ENCODE peak calls at places on chromosome 21, in four cellular contexts. One of them, this sample, is unnamed.

GRCh38 chr21:44736291-44737004 is 25.1 kb upstream of the TSPEAR start:
- DNase-seq in HCEC 1CT: no peak
- DNase-seq in iris pigment epithelial cell: no peak
- DNase-seq in sciatic nerve: peak
- DNase-seq in this sample: no peak

GRCh38 chr21:46128106-46128982 is 27.0 kb downstream of the FTCD start:
- DNase-seq in HCEC 1CT: no peak
- DNase-seq in iris pigment epithelial cell: no peak
- DNase-seq in sciatic nerve: peak
- DNase-seq in this sample: no peak

GRCh38 chr21:33441489-33442477 is 38.0 kb downstream of the TMEM50B start:
- DNase-seq in HCEC 1CT: peak
- DNase-seq in iris pigment epithelial cell: peak
- DNase-seq in sciatic nerve: no peak
- DNase-seq in this sample: no peak

GRCh38 chr21:35254006-35254751 is 205.1 kb upstream of the RUNX1 start:
- DNase-seq in HCEC 1CT: peak
- DNase-seq in iris pigment epithelial cell: peak
- DNase-seq in sciatic nerve: no peak
- DNase-seq in this sample: no peak

GRCh38 chr21:26769613-26770188 is 75.5 kb downstream of the ADAMTS1 start:
- DNase-seq in HCEC 1CT: peak
- DNase-seq in iris pigment epithelial cell: peak
- DNase-seq in sciatic nerve: no peak
- DNase-seq in this sample: no peak

GRCh38 chr21:43303240-43304178 is 123.4 kb downstream of the SIK1 start:
- DNase-seq in HCEC 1CT: no peak
- DNase-seq in iris pigment epithelial cell: no peak
- DNase-seq in sciatic nerve: peak
- DNase-seq in this sample: no peak

GRCh38 chr21:41726970-41727783 is 39.7 kb downstream of the RIPK4 start:
- DNase-seq in HCEC 1CT: no peak
- DNase-seq in iris pigment epithelial cell: peak
- DNase-seq in sciatic nerve: peak
- DNase-seq in this sample: no peak

GRCh38 chr21:40990366-40990765 is 143.4 kb upstream of the DSCAM start:
- DNase-seq in HCEC 1CT: no peak
- DNase-seq in iris pigment epithelial cell: no peak
- DNase-seq in sciatic nerve: no peak
- DNase-seq in this sample: no peak

GRCh38 chr21:41488080-41488479 is 19.9 kb downstream of the TMPRSS2 start:
- DNase-seq in HCEC 1CT: no peak
- DNase-seq in iris pigment epithelial cell: no peak
- DNase-seq in sciatic nerve: no peak
- DNase-seq in this sample: no peak

GRCh38 chr21:28554660-28555475 is 437.8 kb downstream of the LTN1 start:
- DNase-seq in HCEC 1CT: no peak
- DNase-seq in iris pigment epithelial cell: peak
- DNase-seq in sciatic nerve: no peak
- DNase-seq in this sample: no peak

GRCh38 chr21:15735409-15735808 is 5.6 kb downstream of the USP25 start:
- DNase-seq in HCEC 1CT: no peak
- DNase-seq in iris pigment epithelial cell: no peak
- DNase-seq in sciatic nerve: no peak
- DNase-seq in this sample: no peak

GRCh38 chr21:33231526-33231925 is 1.8 kb downstream of the IFNAR2 start:
- DNase-seq in HCEC 1CT: no peak
- DNase-seq in iris pigment epithelial cell: no peak
- DNase-seq in sciatic nerve: no peak
- DNase-seq in this sample: no peak

GRCh38 chr21:41188476-41189146 is 20.7 kb downstream of the BACE2 start:
- DNase-seq in HCEC 1CT: no peak
- DNase-seq in iris pigment epithelial cell: no peak
- DNase-seq in sciatic nerve: no peak
- DNase-seq in this sample: no peak

GRCh38 chr21:45551816-45552695 is 9.8 kb upstream of the SLC19A1 start:
- DNase-seq in HCEC 1CT: no peak
- DNase-seq in iris pigment epithelial cell: no peak
- DNase-seq in sciatic nerve: peak
- DNase-seq in this sample: no peak

GRCh38 chr21:17454315-17455027 is 58.4 kb upstream of the CXADR start:
- DNase-seq in HCEC 1CT: peak
- DNase-seq in iris pigment epithelial cell: peak
- DNase-seq in sciatic nerve: peak
- DNase-seq in this sample: peak